ENCODE peak calls at places on chromosome 21, in four cellular contexts. Z, X, G and N are unnamed samples.

GRCh38 chr21:35868869-35869223 is 191.5 kb downstream of the SETD4 start:
- DNase-seq in Z (no peak), X (no peak), G (no peak), N (no peak)

GRCh38 chr21:42613756-42614155 is 39.7 kb upstream of the PDE9A start:
- DNase-seq in Z (no peak), X (peak; percentile 64), G (no peak), N (no peak)

GRCh38 chr21:35730325-35730724 is 330.0 kb downstream of the SETD4 start:
- DNase-seq in Z (no peak), X (no peak), G (no peak), N (no peak)

GRCh38 chr21:28421716-28422480 is 570.8 kb downstream of the LTN1 start:
- DNase-seq in Z (no peak), X (no peak), G (no peak), N (peak; percentile 79)

GRCh38 chr21:43893536-43894205 is 28.6 kb downstream of the AGPAT3 start:
- DNase-seq in Z (no peak), X (no peak), G (no peak), N (peak; percentile 25)

GRCh38 chr21:36422279-36423098 is 37.3 kb downstream of the CHAF1B start:
- DNase-seq in Z (peak; percentile 95), X (peak; percentile 75), G (peak; percentile 72), N (peak; percentile 64)

GRCh38 chr21:32940079-32941014 is 85.4 kb upstream of the OLIG2 start:
- DNase-seq in Z (peak; percentile 71), X (no peak), G (no peak), N (peak; percentile 46)

GRCh38 chr21:38448619-38449186 is 49.6 kb downstream of the ERG start:
- DNase-seq in Z (peak; percentile 82), X (no peak), G (no peak), N (no peak)

GRCh38 chr21:42760977-42761751 is 107.7 kb downstream of the PDE9A start:
- DNase-seq in Z (no peak), X (no peak), G (no peak), N (no peak)

GRCh38 chr21:42671778-42672593 is 18.6 kb downstream of the PDE9A start:
- DNase-seq in Z (no peak), X (no peak), G (no peak), N (peak; percentile 11)

GRCh38 chr21:31282095-31282709 is 61.9 kb downstream of the TIAM1 start:
- DNase-seq in Z (no peak), X (no peak), G (no peak), N (peak; percentile 98)

GRCh38 chr21:31117046-31117916 is 79.0 kb upstream of the KRTAP19-8 start:
- DNase-seq in Z (peak; percentile 55), X (no peak), G (no peak), N (peak; percentile 86)

GRCh38 chr21:33205476-33205875 is 24.3 kb upstream of the IFNAR2 start:
- DNase-seq in Z (no peak), X (no peak), G (no peak), N (no peak)

GRCh38 chr21:41843584-41843983 is 35.6 kb downstream of the PRDM15 start:
- DNase-seq in Z (no peak), X (no peak), G (no peak), N (no peak)

GRCh38 chr21:29155118-29155932 is 24.9 kb downstream of the MAP3K7CL start:
- DNase-seq in Z (peak; percentile 77), X (peak; percentile 84), G (no peak), N (peak; percentile 80)

GRCh38 chr21:42346866-42347600 is 3.8 kb downstream of the TFF2 start:
- DNase-seq in Z (peak; percentile 35), X (no peak), G (no peak), N (no peak)

GRCh38 chr21:38933731-38934130 is 128.0 kb downstream of the ETS2 start:
- DNase-seq in Z (no peak), X (no peak), G (no peak), N (no peak)